ENCODE peak calls at places on chromosomes 7 and 10, in five cellular contexts. One of them, this sample, is unnamed. For H3K4me1, the result is how much of the 10 kb centered on the place peaks cover.

GRCh38 chr10:45257615-45258014 is 57.8 kb downstream of the OR13A1 start:
- DNase-seq in A673: no peak
- DNase-seq in body of pancreas: no peak
- DNase-seq in heart left ventricle: no peak
- DNase-seq in neuronal stem cell: no peak
- DNase-seq in this sample: no peak

GRCh38 chr7:112383671-112384417 is 66.4 kb upstream of the IFRD1 start:
- DNase-seq in A673: peak
- DNase-seq in body of pancreas: peak
- DNase-seq in heart left ventricle: no peak
- DNase-seq in neuronal stem cell: peak
- DNase-seq in this sample: no peak

GRCh38 chr10:6207658-6208057 is 4.9 kb downstream of the PFKFB3 start:
- DNase-seq in A673: no peak
- DNase-seq in body of pancreas: no peak
- DNase-seq in heart left ventricle: no peak
- DNase-seq in neuronal stem cell: no peak
- DNase-seq in this sample: no peak

GRCh38 chr10:80528901-80529300 is 8.8 kb upstream of the SH2D4B start:
- DNase-seq in A673: no peak
- DNase-seq in body of pancreas: no peak
- DNase-seq in heart left ventricle: no peak
- DNase-seq in neuronal stem cell: no peak
- DNase-seq in this sample: no peak

GRCh38 chr7:112782498-112782897 is 7.7 kb downstream of the TMEM168 start:
- DNase-seq in A673: no peak
- DNase-seq in body of pancreas: no peak
- DNase-seq in heart left ventricle: no peak
- DNase-seq in neuronal stem cell: no peak
- DNase-seq in this sample: no peak

GRCh38 chr10:94076325-94076841 is 82.7 kb downstream of the PLCE1 start:
- DNase-seq in A673: no peak
- DNase-seq in body of pancreas: no peak
- DNase-seq in heart left ventricle: no peak
- DNase-seq in neuronal stem cell: no peak
- DNase-seq in this sample: no peak

GRCh38 chr10:109480836-109481235 is 442.5 kb downstream of the XPNPEP1 start:
- DNase-seq in A673: peak
- DNase-seq in body of pancreas: no peak
- DNase-seq in heart left ventricle: no peak
- DNase-seq in neuronal stem cell: no peak
- DNase-seq in this sample: no peak

GRCh38 chr10:116836087-116836486 is 13.2 kb upstream of the ENO4 start:
- DNase-seq in A673: no peak
- DNase-seq in body of pancreas: no peak
- DNase-seq in heart left ventricle: no peak
- DNase-seq in neuronal stem cell: peak
- DNase-seq in this sample: no peak

GRCh38 chr10:69269761-69270160 is 8.5 kb upstream of the HK1 start:
- DNase-seq in A673: no peak
- DNase-seq in body of pancreas: no peak
- DNase-seq in heart left ventricle: no peak
- DNase-seq in neuronal stem cell: no peak
- DNase-seq in this sample: no peak

GRCh38 chr7:126213876-126214275 is 1038.9 kb downstream of the GRM8 start:
- DNase-seq in A673: no peak
- DNase-seq in body of pancreas: no peak
- DNase-seq in heart left ventricle: no peak
- DNase-seq in neuronal stem cell: no peak
- DNase-seq in this sample: no peak

GRCh38 chr7:4882169-4882741 is 1.3 kb downstream of the RADIL start:
- DNase-seq in A673: no peak
- DNase-seq in body of pancreas: peak
- DNase-seq in heart left ventricle: peak
- DNase-seq in neuronal stem cell: peak
- DNase-seq in this sample: no peak

GRCh38 chr7:496528-497295 is 22.9 kb downstream of the PDGFA start:
- DNase-seq in A673: no peak
- DNase-seq in body of pancreas: peak
- DNase-seq in heart left ventricle: no peak
- DNase-seq in neuronal stem cell: no peak
- DNase-seq in this sample: peak

GRCh38 chr7:139457153-139457946 is 26.1 kb downstream of the KLRG2 start:
- DNase-seq in A673: no peak
- DNase-seq in body of pancreas: no peak
- DNase-seq in heart left ventricle: no peak
- DNase-seq in neuronal stem cell: no peak
- DNase-seq in this sample: no peak

GRCh38 chr10:35986756-35987467 is 344.8 kb upstream of the FZD8 start:
- DNase-seq in A673: no peak
- DNase-seq in body of pancreas: no peak
- DNase-seq in heart left ventricle: no peak
- DNase-seq in neuronal stem cell: no peak
- DNase-seq in this sample: no peak

GRCh38 chr7:21926448-21926847 is 19.3 kb downstream of the CDCA7L start:
- DNase-seq in A673: no peak
- DNase-seq in body of pancreas: no peak
- DNase-seq in heart left ventricle: no peak
- DNase-seq in neuronal stem cell: no peak
- DNase-seq in this sample: no peak

GRCh38 chr10:114703377-114704125 is 45.5 kb upstream of the ABLIM1 start:
- DNase-seq in A673: peak
- DNase-seq in body of pancreas: no peak
- DNase-seq in heart left ventricle: no peak
- DNase-seq in neuronal stem cell: no peak
- DNase-seq in this sample: no peak

GRCh38 chr10:121310151-121310711 is 288.0 kb downstream of the FGFR2 start:
- DNase-seq in A673: no peak
- DNase-seq in body of pancreas: peak
- DNase-seq in heart left ventricle: no peak
- DNase-seq in neuronal stem cell: peak
- DNase-seq in this sample: no peak

GRCh38 chr7:131653418-131654248 is 97.2 kb upstream of the PODXL start:
- DNase-seq in A673: no peak
- DNase-seq in body of pancreas: no peak
- DNase-seq in heart left ventricle: no peak
- DNase-seq in neuronal stem cell: no peak
- DNase-seq in this sample: no peak

GRCh38 chr7:108244110-108244509 is 113.9 kb upstream of the LAMB4 start:
- DNase-seq in A673: no peak
- DNase-seq in body of pancreas: no peak
- DNase-seq in heart left ventricle: no peak
- DNase-seq in neuronal stem cell: no peak
- DNase-seq in this sample: no peak

GRCh38 chr10:14684363-14684762 is 90.3 kb downstream of the FAM107B start:
- DNase-seq in A673: no peak
- DNase-seq in body of pancreas: no peak
- DNase-seq in heart left ventricle: no peak
- DNase-seq in neuronal stem cell: no peak
- DNase-seq in this sample: no peak

GRCh38 chr7:149886018-149886416 is 12.2 kb downstream of the ATP6V0E2 start:
- DNase-seq in A673: no peak
- DNase-seq in body of pancreas: no peak
- DNase-seq in heart left ventricle: no peak
- DNase-seq in neuronal stem cell: no peak
- DNase-seq in this sample: no peak

GRCh38 chr10:47045331-47045861 is 134.2 kb downstream of the PTPN20 start:
- DNase-seq in A673: no peak
- DNase-seq in body of pancreas: peak
- DNase-seq in heart left ventricle: no peak
- DNase-seq in neuronal stem cell: no peak
- DNase-seq in this sample: no peak

GRCh38 chr7:42236266-42237161 is 495 bp downstream of the GLI3 start:
- DNase-seq in A673: peak
- DNase-seq in body of pancreas: peak
- DNase-seq in heart left ventricle: peak
- DNase-seq in neuronal stem cell: no peak
- DNase-seq in this sample: peak

GRCh38 chr10:19713800-19714525 is 102.3 kb upstream of the PLXDC2 start:
- DNase-seq in A673: peak
- DNase-seq in body of pancreas: no peak
- DNase-seq in heart left ventricle: no peak
- DNase-seq in neuronal stem cell: no peak
- DNase-seq in this sample: no peak

GRCh38 chr7:141456298-141456697 is 94.9 kb upstream of the AGK start:
- DNase-seq in A673: no peak
- DNase-seq in body of pancreas: no peak
- DNase-seq in heart left ventricle: no peak
- DNase-seq in neuronal stem cell: no peak
- DNase-seq in this sample: no peak

GRCh38 chr7:42946616-42946928 is 14.4 kb downstream of the MRPL32 start:
- DNase-seq in A673: no peak
- DNase-seq in body of pancreas: no peak
- DNase-seq in heart left ventricle: no peak
- DNase-seq in neuronal stem cell: no peak
- DNase-seq in this sample: no peak

GRCh38 chr7:21999896-22000295 is 54.2 kb upstream of the CDCA7L start:
- DNase-seq in A673: no peak
- DNase-seq in body of pancreas: no peak
- DNase-seq in heart left ventricle: no peak
- DNase-seq in neuronal stem cell: no peak
- DNase-seq in this sample: no peak

GRCh38 chr10:78902815-78903214 is 166.0 kb upstream of the ZMIZ1 start:
- DNase-seq in A673: no peak
- DNase-seq in body of pancreas: no peak
- DNase-seq in heart left ventricle: no peak
- DNase-seq in neuronal stem cell: no peak
- DNase-seq in this sample: no peak

GRCh38 chr7:30844483-30844874 is 67.2 kb upstream of the AQP1 start:
- DNase-seq in A673: no peak
- DNase-seq in body of pancreas: no peak
- DNase-seq in heart left ventricle: no peak
- DNase-seq in neuronal stem cell: no peak
- DNase-seq in this sample: no peak
- H3K4me1 ChIP-seq in A673: under half
- H3K4me1 ChIP-seq in body of pancreas: under half
- H3K4me1 ChIP-seq in heart left ventricle: under half
- H3K4me1 ChIP-seq in neuronal stem cell: under half
- H3K4me1 ChIP-seq in this sample: under half

DNA sequence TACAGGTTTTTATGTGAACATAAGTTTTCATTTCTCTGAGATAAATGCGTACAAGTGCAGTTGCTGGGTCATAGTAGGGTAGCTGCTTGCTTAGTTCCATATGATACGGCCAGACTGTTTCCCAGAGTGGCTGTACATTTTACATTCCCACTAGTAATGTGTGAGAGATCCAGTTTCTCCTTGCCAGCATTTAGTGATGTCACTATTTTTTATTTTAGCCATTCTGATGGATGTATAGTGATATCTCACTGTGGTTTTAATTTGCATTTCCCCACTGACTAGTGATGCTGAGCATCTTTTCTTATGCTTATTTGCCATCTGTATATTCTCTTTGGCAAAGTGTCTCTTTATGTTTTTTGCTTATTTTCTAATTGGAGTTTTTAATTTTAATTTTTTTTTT is 4.2 kb downstream of the ZMIZ2 start:
- DNase-seq in A673: no peak
- DNase-seq in body of pancreas: no peak
- DNase-seq in heart left ventricle: no peak
- DNase-seq in neuronal stem cell: no peak
- DNase-seq in this sample: no peak
- H3K4me1 ChIP-seq in A673: under half
- H3K4me1 ChIP-seq in body of pancreas: under half
- H3K4me1 ChIP-seq in heart left ventricle: half or more
- H3K4me1 ChIP-seq in neuronal stem cell: under half
- H3K4me1 ChIP-seq in this sample: under half

DNA sequence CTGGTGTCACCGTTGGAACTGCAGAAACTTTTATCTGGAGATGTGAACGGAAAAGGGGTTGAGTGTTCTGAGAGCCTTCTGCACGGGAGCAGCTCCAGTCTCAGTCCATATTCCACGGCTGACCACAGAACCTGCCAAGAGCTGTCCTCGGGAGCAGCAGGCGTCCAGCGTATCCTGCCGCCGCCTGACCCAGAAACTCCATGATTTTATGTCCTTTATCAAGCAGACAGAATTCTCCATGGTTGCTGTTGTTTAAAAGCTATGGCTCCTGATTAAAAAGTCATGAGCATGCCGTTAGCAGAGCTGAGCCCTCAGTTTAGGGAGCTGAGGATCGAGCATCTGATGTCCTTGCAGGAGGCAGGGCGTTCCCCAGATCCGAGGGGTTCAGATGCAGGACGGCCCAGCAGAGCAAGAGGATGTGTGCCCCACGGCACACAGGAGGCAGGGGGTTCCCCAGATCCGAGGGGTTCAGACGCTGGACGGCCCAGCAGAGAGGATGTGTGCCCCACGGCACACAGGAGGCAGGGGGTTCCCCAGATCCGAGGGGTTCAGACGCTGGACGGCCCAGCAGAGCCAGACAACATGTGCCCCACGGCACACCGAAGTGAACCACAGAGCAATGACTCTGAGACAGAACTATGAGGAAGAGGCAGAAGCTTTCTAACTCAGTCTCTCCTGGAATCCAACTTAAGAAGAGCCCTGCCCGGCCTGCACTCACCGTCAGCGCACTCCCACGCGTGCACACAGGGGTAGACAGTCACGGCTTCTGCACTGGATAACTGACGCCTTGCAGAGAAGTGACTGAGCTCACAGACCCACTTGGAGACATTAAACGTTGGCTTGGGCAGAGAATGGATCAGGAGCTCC is 96.4 kb downstream of the WDR37 start:
- DNase-seq in A673: no peak
- DNase-seq in body of pancreas: no peak
- DNase-seq in heart left ventricle: peak
- DNase-seq in neuronal stem cell: no peak
- DNase-seq in this sample: no peak
- H3K4me1 ChIP-seq in A673: under half
- H3K4me1 ChIP-seq in body of pancreas: under half
- H3K4me1 ChIP-seq in heart left ventricle: under half
- H3K4me1 ChIP-seq in neuronal stem cell: under half
- H3K4me1 ChIP-seq in this sample: under half

GRCh38 chr10:1124796-1125195 is 68.6 kb downstream of the WDR37 start:
- DNase-seq in A673: no peak
- DNase-seq in body of pancreas: no peak
- DNase-seq in heart left ventricle: no peak
- DNase-seq in neuronal stem cell: no peak
- DNase-seq in this sample: no peak

GRCh38 chr10:1121311-1121970 is 65.3 kb downstream of the WDR37 start:
- DNase-seq in A673: no peak
- DNase-seq in body of pancreas: no peak
- DNase-seq in heart left ventricle: no peak
- DNase-seq in neuronal stem cell: no peak
- DNase-seq in this sample: no peak

GRCh38 chr10:1122349-1122748 is 66.2 kb downstream of the WDR37 start:
- DNase-seq in A673: no peak
- DNase-seq in body of pancreas: no peak
- DNase-seq in heart left ventricle: no peak
- DNase-seq in neuronal stem cell: no peak
- DNase-seq in this sample: no peak

GRCh38 chr10:1123972-1124371 is 67.8 kb downstream of the WDR37 start:
- DNase-seq in A673: no peak
- DNase-seq in body of pancreas: no peak
- DNase-seq in heart left ventricle: no peak
- DNase-seq in neuronal stem cell: no peak
- DNase-seq in this sample: no peak

DNA sequence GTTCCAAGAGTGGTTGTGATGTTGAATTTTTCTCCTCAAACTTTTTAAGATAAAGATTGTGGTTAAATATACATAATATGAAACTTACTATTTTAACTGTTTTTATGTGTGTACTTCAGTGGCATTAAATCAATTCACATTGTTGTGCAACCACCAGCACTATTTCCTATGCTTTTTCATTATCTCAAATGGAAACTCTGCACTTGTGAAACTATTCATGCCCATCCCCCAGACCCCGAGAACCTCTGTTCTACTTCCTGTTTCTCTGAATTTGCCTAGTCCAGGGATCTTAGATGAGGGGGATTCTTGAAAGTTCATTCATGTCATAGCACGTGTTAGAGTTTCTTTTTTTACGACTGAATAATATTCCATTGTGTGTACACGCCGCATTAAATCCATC is 67.0 kb downstream of the WDR37 start:
- DNase-seq in A673: peak
- DNase-seq in body of pancreas: no peak
- DNase-seq in heart left ventricle: no peak
- DNase-seq in neuronal stem cell: no peak
- DNase-seq in this sample: no peak
- H3K4me1 ChIP-seq in A673: under half
- H3K4me1 ChIP-seq in body of pancreas: under half
- H3K4me1 ChIP-seq in heart left ventricle: under half
- H3K4me1 ChIP-seq in neuronal stem cell: under half
- H3K4me1 ChIP-seq in this sample: under half